ENCODE peak calls at places on chromosome 10, in eight cellular contexts. F, A, J, H, M, N, T and Z are unnamed samples. For H3K4me1, the result is how much of the 10 kb centered on the place peaks cover.

GRCh38 chr10:82319046-82319445 is 444.1 kb downstream of the NRG3 start:
- DNase-seq in F (no peak), A (no peak), J (no peak), H (no peak), M (no peak), N (no peak), T (no peak), Z (no peak)

GRCh38 chr10:88926484-88927249 is 25.9 kb downstream of the ACTA2 start:
- DNase-seq in F (no peak), A (no peak), J (no peak), H (no peak), M (peak), N (no peak), T (no peak), Z (no peak)

GRCh38 chr10:3761111-3761686 is 23.8 kb downstream of the KLF6 start:
- DNase-seq in F (peak), A (no peak), J (no peak), H (peak), M (peak), N (no peak), T (no peak), Z (no peak)

GRCh38 chr10:70786799-70787415 is 1.7 kb upstream of the TBATA start:
- DNase-seq in F (no peak), A (no peak), J (no peak), H (no peak), M (peak), N (no peak), T (no peak), Z (no peak)

GRCh38 chr10:62437696-62438095 is 63.5 kb downstream of the ZNF365 start:
- DNase-seq in F (peak), A (peak), J (no peak), H (no peak), M (peak), N (no peak), T (no peak), Z (no peak)

GRCh38 chr10:103491729-103492364 is 1.7 kb upstream of the NEURL1 start:
- DNase-seq in F (peak), A (no peak), J (no peak), H (no peak), M (peak), N (no peak), T (no peak), Z (no peak)

GRCh38 chr10:119207713-119208552 is 562 bp downstream of the GRK5 start:
- DNase-seq in F (peak), A (peak), J (peak), H (peak), M (peak), N (peak), T (peak), Z (peak)

GRCh38 chr10:66844176-66844947 is 81.5 kb upstream of the LRRTM3 start:
- DNase-seq in F (no peak), A (no peak), J (no peak), H (no peak), M (no peak), N (no peak), T (no peak), Z (no peak)

GRCh38 chr10:110857265-110858158 is 14.2 kb upstream of the PDCD4 start:
- DNase-seq in F (peak), A (peak), J (no peak), H (peak), M (peak), N (no peak), T (no peak), Z (no peak)
- H3K4me1 ChIP-seq in F (half or more), A (under half), J (under half), H (half or more), M (under half), N (half or more), T (under half), Z (under half)

GRCh38 chr10:101775273-101776131 is at the start of gene FGF8:
- DNase-seq in F (no peak), A (no peak), J (no peak), H (no peak), M (no peak), N (no peak), T (no peak), Z (no peak)

GRCh38 chr10:101778151-101778780 is 2.4 kb upstream of the FGF8 start:
- DNase-seq in F (no peak), A (no peak), J (peak), H (no peak), M (no peak), N (no peak), T (no peak), Z (no peak)

GRCh38 chr10:101778781-101779543 is 3.0 kb upstream of the FGF8 start:
- DNase-seq in F (peak), A (peak), J (peak), H (no peak), M (no peak), N (peak), T (no peak), Z (no peak)

GRCh38 chr10:101777857-101778145 is 1.9 kb upstream of the FGF8 start:
- DNase-seq in F (no peak), A (no peak), J (peak), H (no peak), M (no peak), N (no peak), T (no peak), Z (no peak)

GRCh38 chr10:101777085-101777856 is 1.4 kb upstream of the FGF8 start:
- DNase-seq in F (no peak), A (no peak), J (peak), H (no peak), M (no peak), N (no peak), T (no peak), Z (no peak)
- H3K4me1 ChIP-seq in F (under half), A (half or more), J (under half), H (half or more), M (under half), N (half or more), T (half or more), Z (under half)

DNA sequence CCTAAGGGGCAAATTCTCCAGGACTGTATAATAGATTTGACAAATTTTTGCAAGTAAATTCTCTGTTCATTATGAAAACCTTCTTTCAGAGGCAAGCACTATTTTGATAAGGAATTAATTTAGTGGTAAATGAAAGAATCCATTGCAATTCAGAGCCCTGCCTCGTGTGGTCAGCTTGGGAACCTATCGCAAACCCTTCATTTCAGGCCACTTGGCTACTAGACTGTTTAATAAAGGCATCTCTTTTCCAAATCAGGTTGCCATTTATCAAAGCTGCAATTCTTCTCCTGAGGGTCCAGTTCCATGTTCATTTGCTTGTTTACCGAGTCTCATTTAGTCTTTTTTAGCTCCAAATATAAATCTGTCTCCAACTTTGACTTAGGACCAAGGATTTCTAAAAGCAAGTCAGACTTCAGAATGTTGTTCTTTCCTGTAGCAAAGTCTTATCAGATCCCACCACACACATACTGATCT is 28.4 kb downstream of the PPP1R3C start:
- DNase-seq in F (no peak), A (no peak), J (no peak), H (no peak), M (no peak), N (no peak), T (no peak), Z (no peak)
- H3K4me1 ChIP-seq in F (under half), A (under half), J (under half), H (under half), M (under half), N (under half), T (under half), Z (under half)

GRCh38 chr10:14555806-14556205 is 218.9 kb downstream of the FAM107B start:
- DNase-seq in F (no peak), A (no peak), J (no peak), H (no peak), M (no peak), N (no peak), T (no peak), Z (no peak)

GRCh38 chr10:14557573-14557972 is 217.1 kb downstream of the FAM107B start:
- DNase-seq in F (no peak), A (no peak), J (no peak), H (no peak), M (no peak), N (no peak), T (no peak), Z (no peak)

GRCh38 chr10:14556285-14556956 is 218.3 kb downstream of the FAM107B start:
- DNase-seq in F (peak), A (peak), J (no peak), H (peak), M (peak), N (peak), T (no peak), Z (no peak)

GRCh38 chr10:14560274-14560673 is 214.4 kb downstream of the FAM107B start:
- DNase-seq in F (no peak), A (no peak), J (no peak), H (peak), M (peak), N (peak), T (no peak), Z (peak)

DNA sequence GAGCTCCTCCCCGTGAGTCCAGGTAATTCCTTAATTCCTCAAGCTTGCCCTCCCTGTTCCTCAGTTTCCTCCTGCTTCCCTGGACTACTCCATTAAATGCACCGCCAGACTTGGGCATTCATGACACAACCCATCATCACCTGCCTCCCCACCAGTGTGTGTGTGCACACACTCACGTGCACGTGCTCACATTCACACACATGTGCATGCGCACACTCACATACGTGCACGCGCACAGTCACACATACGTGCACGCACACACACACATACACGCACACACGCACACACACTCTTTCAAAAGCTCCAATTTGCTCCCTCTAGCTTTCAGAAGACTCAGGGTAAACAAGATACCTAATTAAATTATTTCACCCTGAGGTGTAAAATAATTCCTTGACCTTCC is 216.7 kb downstream of the FAM107B start:
- DNase-seq in F (no peak), A (no peak), J (no peak), H (no peak), M (no peak), N (no peak), T (no peak), Z (no peak)
- H3K4me1 ChIP-seq in F (under half), A (under half), J (under half), H (half or more), M (under half), N (half or more), T (under half), Z (under half)

GRCh38 chr10:43404675-43405221 is 4.2 kb downstream of the HNRNPF start:
- DNase-seq in F (no peak), A (no peak), J (no peak), H (no peak), M (no peak), N (no peak), T (no peak), Z (no peak)

GRCh38 chr10:43402176-43402575 is 6.8 kb downstream of the HNRNPF start:
- DNase-seq in F (no peak), A (no peak), J (no peak), H (no peak), M (no peak), N (no peak), T (no peak), Z (no peak)

GRCh38 chr10:43401627-43402026 is 7.4 kb downstream of the HNRNPF start:
- DNase-seq in F (no peak), A (no peak), J (no peak), H (no peak), M (no peak), N (no peak), T (no peak), Z (no peak)

GRCh38 chr10:43402880-43403452 is 6.0 kb downstream of the HNRNPF start:
- DNase-seq in F (no peak), A (no peak), J (no peak), H (no peak), M (no peak), N (no peak), T (no peak), Z (no peak)

GRCh38 chr10:43403911-43404674 is 4.9 kb downstream of the HNRNPF start:
- DNase-seq in F (no peak), A (no peak), J (no peak), H (no peak), M (no peak), N (no peak), T (no peak), Z (no peak)
- H3K4me1 ChIP-seq in F (under half), A (under half), J (under half), H (half or more), M (under half), N (half or more), T (half or more), Z (half or more)

GRCh38 chr10:614772-615582 is 74.5 kb downstream of the DIP2C start:
- DNase-seq in F (no peak), A (no peak), J (peak), H (no peak), M (peak), N (peak), T (no peak), Z (no peak)
- H3K4me1 ChIP-seq in F (under half), A (under half), J (under half), H (under half), M (under half), N (under half), T (half or more), Z (under half)

GRCh38 chr10:21498977-21499376 is 26.5 kb downstream of the SKIDA1 start:
- DNase-seq in F (no peak), A (no peak), J (no peak), H (no peak), M (no peak), N (no peak), T (no peak), Z (no peak)
- H3K4me1 ChIP-seq in F (under half), A (under half), J (under half), H (under half), M (under half), N (under half), T (under half), Z (under half)